ENCODE peak calls at places on chromosomes 5 and 9, in five cellular contexts. One of them, this sample, is unnamed.

GRCh38 chr5:76715484-76715733 is 517 bp upstream of the F2R start:
- DNase-seq in A549: no peak
- DNase-seq in H1: no peak
- DNase-seq in IMR-90: no peak
- DNase-seq in HepG2: no peak
- DNase-seq in this sample: no peak

GRCh38 chr5:102866315-102866693 is 111.2 kb downstream of the PAM start:
- DNase-seq in A549: no peak
- DNase-seq in H1: no peak
- DNase-seq in IMR-90: peak; percentile 16
- DNase-seq in HepG2: no peak
- DNase-seq in this sample: no peak

GRCh38 chr5:147177125-147177840 is 57.5 kb upstream of the STK32A start:
- DNase-seq in A549: no peak
- DNase-seq in H1: no peak
- DNase-seq in IMR-90: peak; percentile 50
- DNase-seq in HepG2: no peak
- DNase-seq in this sample: no peak

GRCh38 chr5:148484651-148485050 is 100.9 kb downstream of the FBXO38 start:
- DNase-seq in A549: no peak
- DNase-seq in H1: no peak
- DNase-seq in IMR-90: no peak
- DNase-seq in HepG2: no peak
- DNase-seq in this sample: no peak

GRCh38 chr9:93543117-93543516 is 33.3 kb upstream of the PHF2 start:
- DNase-seq in A549: no peak
- DNase-seq in H1: no peak
- DNase-seq in IMR-90: no peak
- DNase-seq in HepG2: no peak
- DNase-seq in this sample: no peak

GRCh38 chr5:150523472-150524350 is 15.8 kb downstream of the NDST1 start:
- DNase-seq in A549: peak; percentile 75
- DNase-seq in H1: no peak
- DNase-seq in IMR-90: peak; percentile 81
- DNase-seq in HepG2: peak; percentile 73
- DNase-seq in this sample: peak; percentile 57

GRCh38 chr9:137745541-137745991 is 126.8 kb downstream of the EHMT1 start:
- DNase-seq in A549: peak; percentile 54
- DNase-seq in H1: no peak
- DNase-seq in IMR-90: peak; percentile 43
- DNase-seq in HepG2: peak; percentile 15
- DNase-seq in this sample: peak; percentile 48

GRCh38 chr5:11050596-11051304 is 289.7 kb upstream of the DAP start:
- DNase-seq in A549: no peak
- DNase-seq in H1: no peak
- DNase-seq in IMR-90: peak; percentile 2
- DNase-seq in HepG2: no peak
- DNase-seq in this sample: no peak

GRCh38 chr5:66134407-66134843 is 9.7 kb upstream of the SREK1 start:
- DNase-seq in A549: no peak
- DNase-seq in H1: no peak
- DNase-seq in IMR-90: peak; percentile 9
- DNase-seq in HepG2: no peak
- DNase-seq in this sample: no peak

GRCh38 chr9:133777111-133777791 is 39.1 kb upstream of the SARDH start:
- DNase-seq in A549: no peak
- DNase-seq in H1: no peak
- DNase-seq in IMR-90: no peak
- DNase-seq in HepG2: no peak
- DNase-seq in this sample: no peak

GRCh38 chr9:12698293-12698692 is 5.1 kb downstream of the TYRP1 start:
- DNase-seq in A549: no peak
- DNase-seq in H1: no peak
- DNase-seq in IMR-90: peak; percentile 76
- DNase-seq in HepG2: no peak
- DNase-seq in this sample: no peak

GRCh38 chr5:160837749-160838593 is 14.0 kb downstream of the ATP10B start:
- DNase-seq in A549: no peak
- DNase-seq in H1: no peak
- DNase-seq in IMR-90: no peak
- DNase-seq in HepG2: no peak
- DNase-seq in this sample: no peak

GRCh38 chr5:179919487-179920060 is 11.9 kb upstream of the TBC1D9B start:
- DNase-seq in A549: no peak
- DNase-seq in H1: no peak
- DNase-seq in IMR-90: no peak
- DNase-seq in HepG2: no peak
- DNase-seq in this sample: no peak

GRCh38 chr5:172426086-172426485 is 28.2 kb downstream of the SH3PXD2B start:
- DNase-seq in A549: no peak
- DNase-seq in H1: no peak
- DNase-seq in IMR-90: no peak
- DNase-seq in HepG2: no peak
- DNase-seq in this sample: no peak

GRCh38 chr5:132253452-132254320 is 3.8 kb upstream of the PDLIM4 start:
- DNase-seq in A549: no peak
- DNase-seq in H1: no peak
- DNase-seq in IMR-90: no peak
- DNase-seq in HepG2: no peak
- DNase-seq in this sample: no peak

GRCh38 chr5:91937121-91937520 is 554.0 kb upstream of the ARRDC3 start:
- DNase-seq in A549: no peak
- DNase-seq in H1: no peak
- DNase-seq in IMR-90: no peak
- DNase-seq in HepG2: no peak
- DNase-seq in this sample: no peak

GRCh38 chr9:127904888-127905728 is 5.7 kb upstream of the ST6GALNAC6 start:
- DNase-seq in A549: no peak
- DNase-seq in H1: no peak
- DNase-seq in IMR-90: no peak
- DNase-seq in HepG2: no peak
- DNase-seq in this sample: peak; percentile 29

GRCh38 chr5:160274483-160274931 is 37.9 kb downstream of the CCNJL start:
- DNase-seq in A549: no peak
- DNase-seq in H1: no peak
- DNase-seq in IMR-90: no peak
- DNase-seq in HepG2: no peak
- DNase-seq in this sample: no peak

GRCh38 chr5:171264842-171265241 is 44.2 kb upstream of the TLX3 start:
- DNase-seq in A549: no peak
- DNase-seq in H1: no peak
- DNase-seq in IMR-90: no peak
- DNase-seq in HepG2: no peak
- DNase-seq in this sample: no peak

GRCh38 chr5:132260714-132261615 is 3.5 kb downstream of the PDLIM4 start:
- DNase-seq in A549: no peak
- DNase-seq in H1: peak; percentile 23
- DNase-seq in IMR-90: peak; percentile 96
- DNase-seq in HepG2: no peak
- DNase-seq in this sample: peak; percentile 55

GRCh38 chr5:176653986-176654385 is 6.7 kb downstream of the TSPAN17 start:
- DNase-seq in A549: no peak
- DNase-seq in H1: no peak
- DNase-seq in IMR-90: no peak
- DNase-seq in HepG2: no peak
- DNase-seq in this sample: no peak

GRCh38 chr9:117825609-117826347 is 121.6 kb downstream of the TLR4 start:
- DNase-seq in A549: no peak
- DNase-seq in H1: no peak
- DNase-seq in IMR-90: no peak
- DNase-seq in HepG2: no peak
- DNase-seq in this sample: no peak

GRCh38 chr5:151191661-151192060 is 32.2 kb downstream of the CCDC69 start:
- DNase-seq in A549: no peak
- DNase-seq in H1: no peak
- DNase-seq in IMR-90: no peak
- DNase-seq in HepG2: no peak
- DNase-seq in this sample: no peak

GRCh38 chr5:143155445-143155844 is 248.0 kb downstream of the NR3C1 start:
- DNase-seq in A549: no peak
- DNase-seq in H1: no peak
- DNase-seq in IMR-90: no peak
- DNase-seq in HepG2: no peak
- DNase-seq in this sample: no peak

GRCh38 chr9:1701113-1701512 is 314.0 kb upstream of the SMARCA2 start:
- DNase-seq in A549: no peak
- DNase-seq in H1: no peak
- DNase-seq in IMR-90: no peak
- DNase-seq in HepG2: no peak
- DNase-seq in this sample: no peak

GRCh38 chr9:90830051-90830450 is 28.4 kb downstream of the SYK start:
- DNase-seq in A549: no peak
- DNase-seq in H1: no peak
- DNase-seq in IMR-90: no peak
- DNase-seq in HepG2: no peak
- DNase-seq in this sample: no peak

GRCh38 chr5:54785729-54786548 is 199.5 kb downstream of the ESM1 start:
- DNase-seq in A549: no peak
- DNase-seq in H1: no peak
- DNase-seq in IMR-90: peak; percentile 21
- DNase-seq in HepG2: no peak
- DNase-seq in this sample: peak; percentile 70

GRCh38 chr5:5306696-5307095 is 115.8 kb upstream of the ICE1 start:
- DNase-seq in A549: no peak
- DNase-seq in H1: no peak
- DNase-seq in IMR-90: peak; percentile 4
- DNase-seq in HepG2: no peak
- DNase-seq in this sample: no peak

GRCh38 chr9:98037362-98037761 is 19.2 kb upstream of the NANS start:
- DNase-seq in A549: no peak
- DNase-seq in H1: no peak
- DNase-seq in IMR-90: peak; percentile 35
- DNase-seq in HepG2: no peak
- DNase-seq in this sample: no peak

GRCh38 chr9:135796784-135797462 is 94.9 kb downstream of the KCNT1 start:
- DNase-seq in A549: no peak
- DNase-seq in H1: no peak
- DNase-seq in IMR-90: no peak
- DNase-seq in HepG2: no peak
- DNase-seq in this sample: no peak

GRCh38 chr9:124350485-124351263 is 64.6 kb downstream of the PSMB7 start:
- DNase-seq in A549: no peak
- DNase-seq in H1: no peak
- DNase-seq in IMR-90: no peak
- DNase-seq in HepG2: peak; percentile 31
- DNase-seq in this sample: no peak

GRCh38 chr5:177378884-177379883 is 5.0 kb upstream of the SLC34A1 start:
- DNase-seq in A549: peak; percentile 84
- DNase-seq in H1: no peak
- DNase-seq in IMR-90: peak; percentile 97
- DNase-seq in HepG2: peak; percentile 94
- DNase-seq in this sample: peak; percentile 75

GRCh38 chr5:154358410-154359221 is 87.2 kb upstream of the SAP30L start:
- DNase-seq in A549: no peak
- DNase-seq in H1: no peak
- DNase-seq in IMR-90: no peak
- DNase-seq in HepG2: no peak
- DNase-seq in this sample: no peak

DNA sequence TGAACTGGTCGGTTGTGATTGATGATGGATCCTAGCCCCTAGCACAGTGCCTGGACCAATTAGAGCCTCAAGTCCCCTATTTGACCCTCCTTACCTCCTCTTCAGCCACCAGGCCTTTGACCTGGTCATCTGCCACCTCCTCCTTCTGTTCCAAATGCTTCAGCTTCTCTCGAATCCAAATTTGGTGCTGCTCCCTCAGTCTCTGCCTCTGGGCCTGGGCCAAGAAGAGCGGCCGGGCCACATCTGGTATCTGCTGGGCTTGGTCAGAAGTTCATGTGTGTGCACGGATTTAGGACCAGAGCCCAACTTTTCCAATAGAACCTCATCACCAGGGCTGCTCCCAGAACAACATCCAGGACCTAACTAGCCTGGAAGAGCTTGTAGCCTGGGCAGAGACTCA is 6.5 kb downstream of the SLC35A4 start:
- DNase-seq in A549: no peak
- DNase-seq in H1: no peak
- DNase-seq in IMR-90: no peak
- DNase-seq in HepG2: no peak
- DNase-seq in this sample: no peak
- TF ChIP-seq MAFK in A549: no peak
- TF ChIP-seq MAFK in H1: no peak
- TF ChIP-seq MAFK in IMR-90: no peak
- TF ChIP-seq MAFK in HepG2: no peak
- TF ChIP-seq MAFK in this sample: no peak

GRCh38 chr5:168652516-168652915 is 73.3 kb upstream of the PANK3 start:
- DNase-seq in A549: no peak
- DNase-seq in H1: no peak
- DNase-seq in IMR-90: no peak
- DNase-seq in HepG2: no peak
- DNase-seq in this sample: no peak

GRCh38 chr5:168649306-168649705 is 70.1 kb upstream of the PANK3 start:
- DNase-seq in A549: no peak
- DNase-seq in H1: no peak
- DNase-seq in IMR-90: no peak
- DNase-seq in HepG2: no peak
- DNase-seq in this sample: no peak

GRCh38 chr5:168654225-168654624 is 75.1 kb upstream of the PANK3 start:
- DNase-seq in A549: no peak
- DNase-seq in H1: no peak
- DNase-seq in IMR-90: peak; percentile 7
- DNase-seq in HepG2: no peak
- DNase-seq in this sample: no peak

GRCh38 chr5:168653611-168654010 is 74.4 kb upstream of the PANK3 start:
- DNase-seq in A549: no peak
- DNase-seq in H1: no peak
- DNase-seq in IMR-90: no peak
- DNase-seq in HepG2: no peak
- DNase-seq in this sample: no peak

GRCh38 chr5:168651654-168652053 is 72.5 kb upstream of the PANK3 start:
- DNase-seq in A549: peak; percentile 23
- DNase-seq in H1: no peak
- DNase-seq in IMR-90: peak; percentile 50
- DNase-seq in HepG2: no peak
- DNase-seq in this sample: no peak
- TF ChIP-seq RAD21 in A549: no peak
- TF ChIP-seq RAD21 in H1: no peak
- TF ChIP-seq RAD21 in IMR-90: no peak
- TF ChIP-seq RAD21 in HepG2: no peak
- TF ChIP-seq RAD21 in this sample: no peak

GRCh38 chr5:59099270-59099994 is 516.6 kb downstream of the RAB3C start:
- DNase-seq in A549: peak; percentile 73
- DNase-seq in H1: no peak
- DNase-seq in IMR-90: peak; percentile 96
- DNase-seq in HepG2: peak; percentile 5
- DNase-seq in this sample: no peak
- TF ChIP-seq MAFK in A549: no peak
- TF ChIP-seq MAFK in H1: no peak
- TF ChIP-seq MAFK in IMR-90: no peak
- TF ChIP-seq MAFK in HepG2: no peak
- TF ChIP-seq MAFK in this sample: no peak

GRCh38 chr5:128397878-128398277 is 140.2 kb downstream of the FBN2 start:
- DNase-seq in A549: no peak
- DNase-seq in H1: no peak
- DNase-seq in IMR-90: no peak
- DNase-seq in HepG2: no peak
- DNase-seq in this sample: no peak

GRCh38 chr5:128399111-128399510 is 138.9 kb downstream of the FBN2 start:
- DNase-seq in A549: no peak
- DNase-seq in H1: no peak
- DNase-seq in IMR-90: no peak
- DNase-seq in HepG2: no peak
- DNase-seq in this sample: no peak

GRCh38 chr5:128395073-128395472 is 143.0 kb downstream of the FBN2 start:
- DNase-seq in A549: no peak
- DNase-seq in H1: no peak
- DNase-seq in IMR-90: no peak
- DNase-seq in HepG2: no peak
- DNase-seq in this sample: no peak
- TF ChIP-seq RAD21 in A549: no peak
- TF ChIP-seq RAD21 in H1: no peak
- TF ChIP-seq RAD21 in IMR-90: no peak
- TF ChIP-seq RAD21 in HepG2: no peak
- TF ChIP-seq RAD21 in this sample: no peak

This sample was measured in K562.